ENCODE peak calls at places on chromosomes 6 and 20, in eight cellular contexts. R is uterus; G is heart right ventricle; N is ascending aorta; W is small intestine; D is naive thymus-derived CD4-positive, alpha-beta T cell; I is thoracic aorta; Y is A549. K is an unnamed sample. For H3K9me3, the result is how much of the 10 kb centered on the place peaks cover.

GRCh38 chr6:126540161-126540560 is 200.2 kb downstream of the CENPW start:
- DNase-seq in Y (no peak), I (no peak), R (no peak), W (no peak), D (no peak), N (no peak), G (no peak), K (no peak)

GRCh38 chr20:36116813-36117441 is 37.6 kb upstream of the EPB41L1 start:
- DNase-seq in W (no peak), G (no peak), D (no peak), I (no peak), R (no peak), N (no peak), Y (no peak), K (no peak)

GRCh38 chr20:51162015-51162414 is 139.1 kb upstream of the KCNG1 start:
- DNase-seq in R (no peak), G (no peak), I (no peak), D (no peak), Y (no peak), N (no peak), W (no peak), K (no peak)

GRCh38 chr6:70310063-70310694 is 7.3 kb upstream of the COL9A1 start:
- DNase-seq in D (peak), N (no peak), I (no peak), R (no peak), G (no peak), W (peak), Y (no peak), K (peak)

GRCh38 chr6:166626177-166627038 is 643 bp downstream of the RPS6KA2 start:
- DNase-seq in Y (no peak), N (no peak), I (no peak), W (peak), G (no peak), D (peak), R (peak), K (no peak)

GRCh38 chr6:55977959-55978358 is 102.6 kb upstream of the BMP5 start:
- DNase-seq in W (no peak), Y (no peak), N (no peak), G (no peak), R (no peak), D (no peak), I (no peak), K (no peak)

GRCh38 chr6:36318690-36319435 is 17.8 kb downstream of the BNIP5 start:
- DNase-seq in Y (no peak), R (no peak), I (no peak), D (no peak), N (no peak), G (no peak), W (peak), K (no peak)

GRCh38 chr20:64102647-64103354 is 4.6 kb downstream of the NPBWR2 start:
- DNase-seq in R (no peak), N (no peak), W (no peak), Y (no peak), G (no peak), D (no peak), I (no peak), K (no peak)

GRCh38 chr20:7178004-7178403 is 410.5 kb downstream of the BMP2 start:
- DNase-seq in I (no peak), W (no peak), Y (no peak), D (no peak), G (no peak), R (no peak), N (no peak), K (no peak)

GRCh38 chr6:166237611-166238010 is 70.0 kb upstream of the TBXT start:
- DNase-seq in N (no peak), G (no peak), W (no peak), D (no peak), Y (no peak), I (no peak), R (no peak), K (no peak)

GRCh38 chr6:10406556-10406955 is 8.3 kb downstream of the TFAP2A start:
- DNase-seq in D (no peak), Y (no peak), W (no peak), G (no peak), R (no peak), N (no peak), I (no peak), K (no peak)

GRCh38 chr20:37781626-37782025 is 87.8 kb downstream of the CTNNBL1 start:
- DNase-seq in N (no peak), W (no peak), D (no peak), I (no peak), G (no peak), Y (no peak), R (no peak), K (no peak)

GRCh38 chr20:4656491-4656890 is 65.2 kb upstream of the PRND start:
- DNase-seq in G (no peak), Y (no peak), I (no peak), N (no peak), W (no peak), D (no peak), R (no peak), K (no peak)

GRCh38 chr6:4776493-4776966 is 326 bp downstream of the CDYL start:
- DNase-seq in D (no peak), R (no peak), I (no peak), W (peak), N (no peak), Y (no peak), G (peak), K (no peak)

GRCh38 chr20:10984899-10985298 is 311.1 kb upstream of the JAG1 start:
- DNase-seq in I (no peak), W (peak), G (no peak), Y (no peak), R (no peak), N (no peak), D (no peak), K (no peak)

GRCh38 chr20:62454936-62455673 is 20.7 kb downstream of the GATA5 start:
- DNase-seq in N (no peak), D (no peak), Y (no peak), G (no peak), W (no peak), R (no peak), I (no peak), K (no peak)

GRCh38 chr20:6599876-6600275 is 167.6 kb upstream of the BMP2 start:
- DNase-seq in W (no peak), R (no peak), G (no peak), Y (no peak), N (no peak), D (no peak), I (no peak), K (no peak)

GRCh38 chr6:84353459-84354423 is 126.3 kb upstream of the CEP162 start:
- DNase-seq in R (no peak), D (no peak), N (no peak), W (no peak), G (no peak), I (no peak), Y (no peak), K (no peak)

GRCh38 chr20:49483018-49483705 is 694 bp upstream of the KCNB1 start:
- DNase-seq in N (no peak), Y (no peak), W (no peak), R (no peak), D (no peak), I (no peak), G (no peak), K (no peak)

GRCh38 chr20:46330072-46330763 is 21.9 kb upstream of the CDH22 start:
- DNase-seq in Y (no peak), I (no peak), W (no peak), R (no peak), D (no peak), N (no peak), G (no peak), K (no peak)

GRCh38 chr20:33992145-33992922 is 1.4 kb upstream of the RALY start:
- DNase-seq in Y (peak), R (no peak), G (no peak), D (no peak), I (no peak), W (no peak), N (no peak), K (peak)

DNA sequence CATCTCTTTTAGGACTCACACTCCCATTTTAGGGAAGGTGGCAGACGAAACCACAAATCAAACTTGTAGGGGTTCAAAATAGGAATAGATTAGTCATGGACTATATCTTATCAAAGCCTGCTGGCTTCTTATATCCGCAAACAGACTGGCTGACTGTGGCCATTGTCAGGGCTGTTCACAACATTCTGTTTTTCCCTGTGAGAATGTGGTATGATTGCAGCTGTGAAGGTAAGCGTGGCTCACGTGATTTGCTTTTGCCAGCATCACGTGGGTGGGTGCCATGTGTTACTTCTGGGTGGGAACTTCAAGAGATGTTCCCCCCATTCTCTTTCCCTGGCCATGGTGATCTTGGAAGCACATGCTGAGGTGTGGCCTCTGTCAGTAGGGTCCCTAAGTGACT is 5.9 kb downstream of the IP6K3 start:
- DNase-seq in W (no peak), Y (no peak), D (no peak), I (no peak), G (no peak), R (no peak), N (no peak), K (no peak)
- H3K9me3 ChIP-seq in W (under half), Y (under half), D (under half), I (under half), G (under half), R (under half), N (under half), K (under half)

GRCh38 chr6:108721308-108721707 is 126.9 kb upstream of the ARMC2 start:
- DNase-seq in W (no peak), N (no peak), Y (no peak), G (no peak), I (no peak), D (no peak), R (no peak), K (no peak)

GRCh38 chr6:108719477-108719876 is 128.7 kb upstream of the ARMC2 start:
- DNase-seq in G (no peak), W (no peak), D (no peak), N (no peak), Y (no peak), I (no peak), R (no peak), K (no peak)

GRCh38 chr6:108720798-108721197 is 127.4 kb upstream of the ARMC2 start:
- DNase-seq in N (no peak), D (no peak), I (no peak), Y (no peak), W (no peak), R (no peak), G (no peak), K (no peak)

GRCh38 chr6:108726726-108727339 is 121.4 kb upstream of the ARMC2 start:
- DNase-seq in G (no peak), I (no peak), N (no peak), R (no peak), Y (no peak), W (no peak), D (no peak), K (no peak)

DNA sequence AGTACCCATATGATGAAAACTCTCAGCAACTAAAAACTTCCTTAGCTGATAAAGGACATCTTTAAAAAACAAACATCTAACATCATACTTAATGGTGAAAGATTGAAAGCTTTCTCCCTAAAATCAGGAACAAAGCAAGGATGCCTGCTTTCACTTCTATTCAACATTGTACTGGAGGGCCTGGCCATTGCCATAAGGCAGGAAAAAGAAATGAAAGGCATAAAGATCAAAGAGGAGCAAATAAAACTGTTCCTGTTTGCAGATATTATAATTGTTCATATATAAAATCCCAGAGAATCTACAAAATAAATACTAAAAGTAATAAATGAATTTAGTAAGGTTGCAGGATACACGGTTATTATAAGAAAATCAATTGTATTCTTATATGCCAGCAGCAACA is 124.6 kb upstream of the ARMC2 start:
- DNase-seq in Y (no peak), G (no peak), R (no peak), I (no peak), N (no peak), W (no peak), D (no peak), K (no peak)
- H3K9me3 ChIP-seq in Y (under half), G (under half), R (under half), I (under half), N (under half), W (under half), D (under half), K (under half)

GRCh38 chr6:27550692-27551091 is 77.8 kb upstream of the ZNF184 start:
- DNase-seq in R (no peak), Y (no peak), N (no peak), G (no peak), D (no peak), I (no peak), W (no peak), K (no peak)
- H3K9me3 ChIP-seq in R (under half), Y (under half), N (under half), G (under half), D (under half), I (under half), W (under half), K (under half)

DNA sequence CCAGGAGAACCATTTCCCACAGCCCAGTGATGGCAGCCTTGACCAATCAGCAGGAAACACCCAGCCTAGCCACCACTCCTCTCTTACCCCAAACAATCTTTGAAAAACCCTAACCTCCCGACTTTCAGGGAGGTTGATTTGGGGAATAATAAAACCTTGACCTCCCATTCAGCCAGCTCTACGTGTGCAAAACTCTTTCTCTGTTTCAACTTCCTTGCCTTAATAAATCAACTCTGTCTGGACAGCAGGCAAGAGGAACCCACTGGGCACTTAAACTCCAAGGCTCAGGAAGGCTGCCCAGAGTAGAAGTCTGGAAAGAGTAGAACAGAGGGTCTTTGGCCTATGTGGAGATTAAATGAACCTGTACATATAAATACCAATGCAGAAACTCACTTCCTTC is 35.0 kb downstream of the SERPINB1 start:
- DNase-seq in N (no peak), Y (no peak), I (no peak), D (no peak), W (no peak), G (no peak), R (no peak), K (no peak)
- H3K9me3 ChIP-seq in N (under half), Y (under half), I (under half), D (under half), W (under half), G (under half), R (under half), K (under half)

DNA sequence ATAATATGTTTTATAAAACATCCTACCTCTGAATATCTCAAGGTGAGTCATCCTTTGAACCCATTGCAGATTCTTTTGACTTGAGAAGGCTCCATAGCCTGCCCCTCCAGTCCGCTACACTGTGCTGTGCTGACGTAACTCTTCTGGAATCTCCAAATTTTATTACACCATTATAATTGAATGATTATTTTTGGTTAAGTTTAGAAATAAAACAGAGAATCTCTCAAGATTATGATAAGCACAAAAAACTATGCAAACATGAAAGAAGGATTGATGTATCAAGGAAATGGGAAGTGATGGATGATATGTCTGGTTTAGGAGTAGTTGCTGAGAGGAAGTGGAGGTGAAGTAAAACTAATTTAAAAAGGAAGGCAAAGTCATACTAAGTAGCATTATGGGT is 1021.3 kb downstream of the HACE1 start:
- DNase-seq in R (no peak), W (no peak), D (no peak), N (no peak), Y (no peak), I (no peak), G (no peak), K (no peak)
- H3K9me3 ChIP-seq in R (under half), W (under half), D (under half), N (under half), Y (under half), I (under half), G (under half), K (under half)

DNA sequence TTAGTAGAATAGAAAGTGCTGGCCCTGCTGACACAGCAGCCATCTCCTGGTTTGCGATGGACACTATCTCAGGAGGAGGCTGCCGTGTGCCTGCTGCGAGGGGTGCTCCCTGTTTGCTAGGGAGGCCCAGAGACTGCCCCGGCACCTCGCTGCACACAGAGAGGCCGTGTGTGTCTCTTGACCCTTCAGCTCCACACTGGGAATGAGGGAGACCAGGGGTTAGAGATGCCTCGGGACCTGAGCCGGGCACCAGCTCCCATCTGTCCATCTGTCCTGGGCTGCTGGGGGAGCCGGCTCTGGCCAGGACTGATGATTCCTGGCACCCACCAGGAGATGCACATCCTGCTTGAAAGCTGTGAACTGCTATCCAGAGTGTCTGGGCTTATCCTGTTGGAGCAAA is 18.2 kb downstream of the PHACTR3 start:
- DNase-seq in I (no peak), R (no peak), W (no peak), G (no peak), Y (no peak), N (no peak), D (no peak), K (no peak)
- H3K9me3 ChIP-seq in I (under half), R (under half), W (under half), G (under half), Y (under half), N (under half), D (under half), K (under half)

DNA sequence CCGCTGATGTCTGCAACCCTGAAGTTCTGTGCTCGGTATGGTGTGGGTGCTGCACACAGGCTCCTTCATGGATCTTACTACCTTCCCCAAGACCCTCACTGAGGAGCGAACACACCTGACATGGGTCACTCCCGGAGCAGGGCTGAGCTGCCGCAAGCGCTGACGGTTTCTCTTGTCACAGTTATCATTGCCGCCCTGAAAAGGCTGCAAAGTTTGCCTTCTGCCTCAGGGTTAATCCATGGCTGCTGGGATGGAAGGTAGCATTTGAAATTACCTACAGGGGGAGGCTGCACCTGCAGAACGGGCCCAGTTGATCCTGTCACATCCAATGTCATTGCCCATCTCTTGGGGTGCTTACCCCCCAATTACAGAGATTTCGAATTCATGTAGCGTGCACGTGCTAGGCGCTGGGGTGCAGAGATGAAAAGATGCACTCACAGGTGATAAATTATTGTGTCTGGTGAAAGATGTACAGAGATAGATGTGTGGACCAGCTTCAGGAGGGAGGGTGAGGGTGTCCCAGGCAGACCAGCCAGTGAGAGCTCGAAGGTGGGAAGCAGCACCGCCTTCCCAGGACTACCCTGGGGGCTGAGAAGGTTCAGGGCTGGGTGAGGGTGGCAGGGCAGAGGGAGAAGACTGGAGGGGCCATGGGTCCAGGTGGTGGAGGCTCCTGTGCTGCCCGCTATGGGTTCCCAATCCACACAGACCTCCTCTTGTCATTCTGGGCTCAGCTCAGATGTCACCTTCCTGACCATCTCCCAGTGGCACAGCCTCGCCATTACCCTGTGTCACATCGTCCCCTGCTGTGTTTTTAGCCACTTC is 120.1 kb downstream of the SYCP2 start:
- DNase-seq in G (no peak), I (no peak), W (no peak), R (peak), Y (no peak), N (no peak), D (no peak), K (no peak)
- H3K9me3 ChIP-seq in G (under half), I (under half), W (under half), R (under half), Y (under half), N (under half), D (under half), K (under half)

DNA sequence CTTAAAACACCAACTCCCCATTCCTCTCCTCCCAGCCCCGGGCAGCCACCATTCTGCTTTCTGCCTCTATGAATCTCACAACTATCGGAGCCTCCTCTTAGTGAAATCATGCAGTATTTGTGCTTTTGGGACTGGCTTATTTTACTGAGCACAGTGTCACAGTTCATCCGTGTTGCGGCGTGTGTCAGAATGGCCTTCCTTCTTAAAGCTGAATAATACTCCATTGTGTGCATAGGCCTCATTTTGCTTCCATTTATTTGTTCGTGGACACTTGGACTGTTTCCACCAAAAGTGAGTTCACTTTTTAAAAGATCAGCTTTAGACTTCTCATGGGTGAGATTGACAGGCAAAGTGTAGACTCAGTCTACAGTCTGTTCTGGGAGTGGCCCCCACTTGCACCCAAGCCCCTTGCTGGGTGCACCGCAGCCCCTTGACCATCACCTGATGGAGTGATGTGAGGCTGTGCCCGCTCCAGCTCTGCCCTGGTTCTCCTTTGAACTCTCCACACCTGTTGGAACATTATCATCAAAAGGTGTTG is 12.6 kb downstream of the DUSP22 start:
- DNase-seq in G (no peak), W (peak), I (no peak), N (no peak), Y (no peak), R (no peak), D (no peak), K (no peak)
- H3K9me3 ChIP-seq in G (under half), W (under half), I (under half), N (under half), Y (under half), R (under half), D (under half), K (under half)

DNA sequence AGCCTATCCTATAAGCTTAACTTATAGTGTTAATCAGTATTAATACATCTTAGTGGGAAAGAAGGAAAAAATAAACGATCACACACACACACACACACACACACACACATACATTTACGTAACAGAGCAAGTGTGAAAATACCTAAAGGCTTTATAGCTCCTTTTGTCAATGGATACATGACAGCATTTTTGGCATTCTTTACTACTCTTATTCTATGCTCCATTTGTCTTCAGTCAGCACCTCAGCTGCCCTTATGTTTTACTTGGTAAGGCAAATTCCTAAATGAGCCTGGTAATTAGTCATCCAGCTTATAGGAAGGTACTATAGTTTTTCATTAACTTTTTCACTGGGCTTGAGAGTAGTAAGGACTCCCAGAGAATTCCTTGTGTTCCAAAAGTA is 25.1 kb upstream of the SLC17A3 start:
- DNase-seq in I (no peak), Y (no peak), G (no peak), D (no peak), R (no peak), N (no peak), W (no peak), K (no peak)
- H3K9me3 ChIP-seq in I (under half), Y (under half), G (under half), D (under half), R (under half), N (under half), W (under half), K (under half)